ENCODE peak calls at places on chromosomes 7 and 10, in nine cellular contexts. Z, U, J, A, D, R, W, B and P are unnamed samples.

GRCh38 chr10:9615179-9615578 is 1402.5 kb upstream of the CELF2 start:
- DNase-seq in Z (no peak), U (no peak), J (no peak), A (no peak), D (no peak), R (no peak), W (no peak), B (no peak), P (no peak)

GRCh38 chr7:136067277-136067676 is 90.1 kb upstream of the MTPN start:
- DNase-seq in Z (no peak), U (no peak), J (no peak), A (no peak), D (no peak), R (no peak), W (no peak), B (no peak), P (no peak)

GRCh38 chr10:45580781-45581496 is 91.6 kb downstream of the ZFAND4 start:
- DNase-seq in Z (no peak), U (no peak), J (no peak), A (no peak), D (no peak), R (peak), W (no peak), B (no peak), P (no peak)

GRCh38 chr10:65931291-65932080 is 994.4 kb upstream of the LRRTM3 start:
- DNase-seq in Z (no peak), U (no peak), J (no peak), A (no peak), D (no peak), R (no peak), W (no peak), B (no peak), P (no peak)

GRCh38 chr7:150909192-150909591 is 56.9 kb downstream of the AOC1 start:
- DNase-seq in Z (no peak), U (peak), J (no peak), A (no peak), D (no peak), R (peak), W (no peak), B (no peak), P (no peak)

GRCh38 chr7:96670338-96671289 is 39.0 kb downstream of the SEM1 start:
- DNase-seq in Z (no peak), U (no peak), J (no peak), A (no peak), D (no peak), R (no peak), W (no peak), B (no peak), P (no peak)

GRCh38 chr7:157609932-157610640 is 273.3 kb downstream of the DNAJB6 start:
- DNase-seq in Z (no peak), U (no peak), J (no peak), A (no peak), D (no peak), R (no peak), W (no peak), B (no peak), P (no peak)

GRCh38 chr10:77637474-77637985 is at the start of gene KCNMA1:
- DNase-seq in Z (no peak), U (no peak), J (peak), A (no peak), D (peak), R (peak), W (no peak), B (no peak), P (peak)

GRCh38 chr10:103626178-103626577 is 132.7 kb downstream of the NEURL1 start:
- DNase-seq in Z (no peak), U (no peak), J (no peak), A (no peak), D (no peak), R (no peak), W (no peak), B (no peak), P (no peak)

GRCh38 chr10:12564173-12564572 is 214.8 kb downstream of the CAMK1D start:
- DNase-seq in Z (no peak), U (no peak), J (no peak), A (no peak), D (no peak), R (no peak), W (no peak), B (no peak), P (no peak)

GRCh38 chr10:69872326-69872725 is 70.6 kb downstream of the COL13A1 start:
- DNase-seq in Z (no peak), U (no peak), J (no peak), A (no peak), D (no peak), R (no peak), W (no peak), B (no peak), P (no peak)

GRCh38 chr10:57716884-57717283 is 550.8 kb downstream of the IPMK start:
- DNase-seq in Z (no peak), U (no peak), J (peak), A (no peak), D (no peak), R (no peak), W (no peak), B (no peak), P (no peak)

GRCh38 chr10:48209246-48209645 is 65.2 kb downstream of the FRMPD2 start:
- DNase-seq in Z (no peak), U (no peak), J (no peak), A (no peak), D (no peak), R (no peak), W (no peak), B (no peak), P (no peak)

GRCh38 chr10:73110345-73110849 is at the start of gene NUDT13:
- DNase-seq in Z (peak), U (peak), J (peak), A (peak), D (peak), R (peak), W (peak), B (no peak), P (peak)

GRCh38 chr7:157397751-157398691 is 61.2 kb downstream of the DNAJB6 start:
- DNase-seq in Z (peak), U (peak), J (peak), A (peak), D (peak), R (no peak), W (no peak), B (no peak), P (no peak)

GRCh38 chr10:21526952-21527633 is 1.6 kb upstream of the SKIDA1 start:
- DNase-seq in Z (peak), U (peak), J (peak), A (no peak), D (peak), R (peak), W (no peak), B (peak), P (no peak)

GRCh38 chr7:137681657-137682562 is 164.9 kb downstream of the DGKI start:
- DNase-seq in Z (no peak), U (no peak), J (peak), A (no peak), D (no peak), R (no peak), W (no peak), B (no peak), P (no peak)

GRCh38 chr10:50343702-50344331 is 92.5 kb upstream of the ASAH2 start:
- DNase-seq in Z (no peak), U (no peak), J (no peak), A (no peak), D (no peak), R (no peak), W (no peak), B (no peak), P (no peak)

GRCh38 chr10:132666733-132667612 is 119.0 kb downstream of the NKX6-2 start:
- DNase-seq in Z (no peak), U (no peak), J (no peak), A (no peak), D (no peak), R (no peak), W (no peak), B (no peak), P (no peak)

GRCh38 chr7:135389971-135390370 is 119.9 kb downstream of the CNOT4 start:
- DNase-seq in Z (peak), U (no peak), J (no peak), A (no peak), D (no peak), R (no peak), W (no peak), B (no peak), P (no peak)

GRCh38 chr10:84190621-84191020 is 3.7 kb upstream of the CDHR1 start:
- DNase-seq in Z (no peak), U (no peak), J (no peak), A (no peak), D (no peak), R (no peak), W (no peak), B (no peak), P (no peak)

GRCh38 chr7:2751086-2751485 is 63.1 kb downstream of the AMZ1 start:
- DNase-seq in Z (no peak), U (no peak), J (no peak), A (no peak), D (no peak), R (no peak), W (no peak), B (no peak), P (no peak)

GRCh38 chr7:340200-340937 is 50.4 kb downstream of the FOXL3 start:
- DNase-seq in Z (no peak), U (no peak), J (no peak), A (no peak), D (no peak), R (no peak), W (no peak), B (no peak), P (no peak)

GRCh38 chr10:11153766-11154165 is 136.1 kb downstream of the CELF2 start:
- DNase-seq in Z (no peak), U (no peak), J (no peak), A (no peak), D (no peak), R (no peak), W (no peak), B (no peak), P (no peak)

GRCh38 chr10:75662715-75663114 is 231.3 kb downstream of the LRMDA start:
- DNase-seq in Z (peak), U (no peak), J (peak), A (no peak), D (no peak), R (no peak), W (no peak), B (no peak), P (no peak)